ENCODE peak calls at places on chromosomes 13 and 19, in nine cellular contexts. Q is A549; U is esophagus squamous epithelium; F is psoas muscle; X is AG09319; B is activated CD8-positive, alpha-beta T cell treated with anti-CD3 and anti-CD28 coated beads for 36 hours; Y is spleen; H is astrocyte; G is right lobe of liver. O is an unnamed sample.

GRCh38 chr19:21569497-21569870 is 64.1 kb downstream of the ZNF429 start:
- DNase-seq in G (peak; percentile 39), Y (no peak), Q (no peak), X (peak; percentile 2), U (no peak), B (peak; percentile 78), H (peak; percentile 46), F (no peak), O (no peak)

GRCh38 chr13:47426126-47426849 is 529.4 kb upstream of the HTR2A start:
- DNase-seq in Q (no peak), F (peak; percentile 30), Y (no peak), H (peak; percentile 66), U (no peak), G (no peak), X (peak; percentile 16), B (no peak), O (peak; percentile 64)

GRCh38 chr19:14002571-14003278 is 3.4 kb downstream of the RFX1 start:
- DNase-seq in Q (no peak), F (peak; percentile 17), B (peak; percentile 53), X (no peak), H (no peak), U (no peak), Y (no peak), G (no peak), O (no peak)

GRCh38 chr13:40479196-40479845 is 187.1 kb downstream of the FOXO1 start:
- DNase-seq in H (no peak), F (no peak), U (no peak), Y (no peak), Q (no peak), X (no peak), B (no peak), G (peak; percentile 35), O (no peak)

GRCh38 chr19:609001-609340 is 19.3 kb downstream of the HCN2 start:
- DNase-seq in H (no peak), Q (peak; percentile 55), G (peak; percentile 51), Y (peak; percentile 88), B (no peak), U (no peak), X (no peak), F (peak; percentile 46), O (no peak)

GRCh38 chr13:91045351-91046034 is 302.0 kb upstream of the MIR17HG start:
- DNase-seq in Y (no peak), B (no peak), X (no peak), H (no peak), U (no peak), Q (peak; percentile 22), F (no peak), G (no peak), O (no peak)

GRCh38 chr13:51585696-51586095 is 1.4 kb downstream of the WDFY2 start:
- DNase-seq in U (no peak), Q (no peak), F (no peak), Y (no peak), G (no peak), H (peak; percentile 55), X (no peak), B (no peak), O (no peak)

GRCh38 chr13:31982540-31982939 is 49.0 kb upstream of the FRY start:
- DNase-seq in X (peak; percentile 46), B (peak; percentile 3), F (peak; percentile 65), U (no peak), Q (peak; percentile 76), G (peak; percentile 89), H (peak; percentile 96), Y (no peak), O (peak; percentile 19)

GRCh38 chr19:35436477-35437141 is 11.4 kb upstream of the FFAR2 start:
- DNase-seq in Y (no peak), X (peak; percentile 14), B (peak; percentile 60), Q (peak; percentile 55), F (no peak), H (no peak), U (no peak), G (no peak), O (no peak)

GRCh38 chr13:53198699-53199098 is 170.1 kb downstream of the OLFM4 start:
- DNase-seq in Q (no peak), Y (no peak), U (no peak), B (no peak), F (no peak), X (no peak), G (no peak), H (no peak), O (no peak)

GRCh38 chr13:43196171-43196611 is 172.8 kb downstream of the DNAJC15 start:
- DNase-seq in Y (no peak), F (peak; percentile 23), H (no peak), Q (no peak), B (no peak), G (no peak), U (no peak), X (no peak), O (no peak)

GRCh38 chr19:46660008-46660517 is 919 bp downstream of the DACT3 start:
- DNase-seq in H (no peak), F (no peak), G (no peak), U (no peak), Q (peak; percentile 54), B (peak; percentile 35), X (no peak), Y (peak; percentile 79), O (no peak)

GRCh38 chr19:51948979-51949378 is 21.7 kb downstream of the ZNF613 start:
- DNase-seq in B (no peak), Y (no peak), Q (no peak), H (peak; percentile 16), G (peak; percentile 37), U (no peak), X (no peak), F (no peak), O (no peak)

GRCh38 chr13:25860862-25861261 is 191.0 kb downstream of the SHISA2 start:
- DNase-seq in H (peak; percentile 81), X (no peak), B (no peak), Y (no peak), F (no peak), U (no peak), Q (no peak), G (no peak), O (peak; percentile 14)

GRCh38 chr13:37870895-37871550 is 1.5 kb upstream of the TRPC4 start:
- DNase-seq in H (peak; percentile 80), U (no peak), Q (no peak), G (no peak), X (peak; percentile 14), F (no peak), B (no peak), Y (no peak), O (no peak)

GRCh38 chr13:53054569-53054968 is 26.0 kb downstream of the OLFM4 start:
- DNase-seq in H (no peak), Y (no peak), X (no peak), G (no peak), U (no peak), B (no peak), F (peak; percentile 39), Q (no peak), O (no peak)

GRCh38 chr19:50311723-50312635 is 17.2 kb downstream of the KCNC3 start:
- DNase-seq in B (no peak), G (no peak), H (no peak), X (no peak), Y (no peak), F (no peak), Q (peak; percentile 82), U (no peak), O (no peak)
- TF ChIP-seq CTCF in B (no peak), G (no peak), H (no peak), X (no peak), Y (no peak), F (no peak), Q (no peak), U (no peak), O (no peak)

DNA sequence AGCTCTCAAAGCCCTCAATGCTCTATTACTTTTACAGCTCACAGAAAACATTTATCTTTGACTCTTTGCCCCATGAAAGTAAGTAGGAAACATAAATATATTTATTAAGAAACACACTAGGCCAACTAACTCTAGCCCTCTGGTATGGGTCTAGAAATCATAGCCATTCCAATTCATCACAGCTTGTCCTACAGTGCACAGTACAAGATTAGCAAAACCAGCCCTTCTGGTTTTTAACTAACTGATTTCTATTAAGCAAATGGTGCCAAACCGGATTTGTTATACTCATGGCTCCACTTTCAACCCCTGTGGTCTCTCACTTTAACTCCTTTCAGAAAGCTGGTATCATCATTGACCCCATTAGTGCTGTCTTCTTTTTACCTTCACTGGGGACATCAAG is 5.6 kb upstream of the LRRC63 start:
- DNase-seq in U (no peak), Y (no peak), H (no peak), F (no peak), G (no peak), B (no peak), X (no peak), Q (no peak), O (no peak)
- TF ChIP-seq CTCF in U (no peak), Y (no peak), H (no peak), F (no peak), G (no peak), B (no peak), X (no peak), Q (no peak), O (no peak)

GRCh38 chr19:18488838-18489626 is 32.8 kb downstream of the ELL start:
- DNase-seq in B (no peak), Y (peak; percentile 64), Q (peak; percentile 45), F (no peak), U (no peak), X (no peak), G (no peak), H (no peak), O (no peak)
- TF ChIP-seq CTCF in B (no peak), Y (no peak), Q (no peak), F (peak; percentile 33), U (no peak), X (peak; percentile 8), G (peak; percentile 44), H (no peak), O (peak; percentile 24)

GRCh38 chr13:111158136-111158805 is 43.2 kb downstream of the ARHGEF7 start:
- DNase-seq in H (peak; percentile 16), F (no peak), Y (no peak), X (no peak), U (no peak), B (no peak), G (no peak), Q (no peak), O (no peak)

GRCh38 chr13:111153279-111153976 is 38.3 kb downstream of the ARHGEF7 start:
- DNase-seq in Q (peak; percentile 90), F (peak; percentile 95), G (peak; percentile 93), Y (peak; percentile 97), H (peak; percentile 86), U (peak; percentile 49), X (peak; percentile 73), B (peak; percentile 95), O (peak; percentile 42)

GRCh38 chr13:111156421-111156820 is 41.3 kb downstream of the ARHGEF7 start:
- DNase-seq in F (no peak), Y (no peak), Q (no peak), X (no peak), B (no peak), U (no peak), G (no peak), H (no peak), O (no peak)

GRCh38 chr13:111152836-111153235 is 37.7 kb downstream of the ARHGEF7 start:
- DNase-seq in F (no peak), B (no peak), U (no peak), Y (no peak), G (no peak), X (no peak), H (peak; percentile 2), Q (no peak), O (no peak)

DNA sequence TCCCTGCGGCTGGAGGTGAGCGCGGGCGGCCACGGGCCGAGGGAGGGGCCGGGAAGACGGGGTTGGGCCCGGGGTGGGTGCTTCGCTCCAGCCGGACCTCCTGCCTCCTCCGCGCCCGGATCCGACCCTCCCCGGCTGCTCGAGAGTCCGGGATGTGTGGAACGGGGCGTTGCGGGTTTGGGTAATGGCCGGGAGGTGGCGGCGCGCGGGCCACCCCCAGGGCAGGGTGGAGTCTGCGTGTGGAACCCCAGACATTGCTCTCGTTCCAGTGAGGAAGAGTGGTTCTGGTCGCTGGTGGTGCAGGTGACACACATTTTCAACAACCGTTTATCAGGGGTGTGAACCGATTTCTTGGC is 38.8 kb downstream of the ARHGEF7 start:
- DNase-seq in X (no peak), B (no peak), U (no peak), Q (no peak), G (peak; percentile 66), F (no peak), H (no peak), Y (no peak), O (no peak)
- TF ChIP-seq CTCF in X (peak; percentile 18), B (no peak), U (no peak), Q (no peak), G (peak; percentile 20), F (no peak), H (no peak), Y (peak; percentile 29), O (peak; percentile 43)